ENCODE peak calls at places on chromosomes 6 and 20, in six cellular contexts. E is GM12878, U is Panc1, K is K562, V is upper lobe of left lung, O is HCT116. B is an unnamed sample.

GRCh38 chr6:154901856-154902552 is 93.1 kb upstream of the TIAM2 start:
- ATAC-seq in E (no peak), U (no peak), K (no peak), V (no peak), O (no peak), B (no peak)

GRCh38 chr6:107868867-107869611 is 44.9 kb upstream of the SCML4 start:
- ATAC-seq in E (peak), U (no peak), K (no peak), V (no peak), O (no peak), B (no peak)

GRCh38 chr6:15260099-15260821 is 14.4 kb downstream of the JARID2 start:
- ATAC-seq in E (no peak), U (no peak), K (no peak), V (no peak), O (no peak), B (no peak)

GRCh38 chr6:13384966-13385365 is 56.6 kb upstream of the TBC1D7 start:
- ATAC-seq in E (peak), U (no peak), K (no peak), V (no peak), O (no peak), B (no peak)

GRCh38 chr6:147117580-147117979 is 86.6 kb upstream of the STXBP5 start:
- ATAC-seq in E (no peak), U (peak), K (no peak), V (no peak), O (no peak), B (no peak)

GRCh38 chr6:291148-291696 is 1.1 kb upstream of the DUSP22 start:
- ATAC-seq in E (peak), U (no peak), K (peak), V (peak), O (peak), B (no peak)

GRCh38 chr6:45432944-45433343 is 55.2 kb upstream of the SUPT3H start:
- ATAC-seq in E (no peak), U (no peak), K (no peak), V (no peak), O (no peak), B (no peak)

GRCh38 chr6:34919651-34920050 is 30.6 kb downstream of the ANKS1A start:
- ATAC-seq in E (no peak), U (no peak), K (no peak), V (no peak), O (no peak), B (peak)

GRCh38 chr20:53829086-53829703 is 235.6 kb upstream of the ZNF217 start:
- ATAC-seq in E (peak), U (peak), K (peak), V (no peak), O (peak), B (peak)

GRCh38 chr20:53413188-53413631 is 180.4 kb downstream of the ZNF217 start:
- ATAC-seq in E (peak), U (peak), K (peak), V (no peak), O (peak), B (no peak)

GRCh38 chr6:168428052-168428829 is 12.7 kb upstream of the SMOC2 start:
- ATAC-seq in E (no peak), U (no peak), K (no peak), V (no peak), O (no peak), B (no peak)

GRCh38 chr6:48986803-48987202 is 476.2 kb downstream of the MMUT start:
- ATAC-seq in E (no peak), U (no peak), K (no peak), V (no peak), O (no peak), B (no peak)

GRCh38 chr6:155247618-155248017 is 16.2 kb upstream of the CLDN20 start:
- ATAC-seq in E (no peak), U (no peak), K (no peak), V (peak), O (peak), B (no peak)

GRCh38 chr6:154960299-154960796 is 34.8 kb upstream of the TIAM2 start:
- ATAC-seq in E (no peak), U (peak), K (peak), V (no peak), O (no peak), B (no peak)

GRCh38 chr6:148464319-148465010 is 121.8 kb downstream of the SASH1 start:
- ATAC-seq in E (peak), U (peak), K (peak), V (no peak), O (peak), B (peak)

GRCh38 chr6:4021862-4022715 is 56.8 kb downstream of the FAM217A start:
- ATAC-seq in E (peak), U (peak), K (peak), V (no peak), O (peak), B (no peak)

GRCh38 chr6:89359561-89359960 is 7.0 kb upstream of the UBE2J1 start:
- ATAC-seq in E (no peak), U (no peak), K (no peak), V (no peak), O (no peak), B (no peak)

GRCh38 chr6:160374836-160375560 is 26.8 kb downstream of the SLC22A3 start:
- ATAC-seq in E (no peak), U (no peak), K (no peak), V (peak), O (no peak), B (no peak)

GRCh38 chr6:127855542-127856159 is 45.2 kb downstream of the THEMIS start:
- ATAC-seq in E (peak), U (peak), K (no peak), V (no peak), O (no peak), B (no peak)

GRCh38 chr6:105992315-105992961 is 93.7 kb upstream of the PRDM1 start:
- ATAC-seq in E (peak), U (peak), K (peak), V (peak), O (peak), B (peak)

GRCh38 chr6:105993341-105993740 is 92.8 kb upstream of the PRDM1 start:
- ATAC-seq in E (no peak), U (no peak), K (no peak), V (no peak), O (no peak), B (no peak)

GRCh38 chr6:105995403-105995699 is 90.8 kb upstream of the PRDM1 start:
- ATAC-seq in E (no peak), U (no peak), K (no peak), V (no peak), O (peak), B (no peak)

GRCh38 chr6:105993769-105994521 is 92.2 kb upstream of the PRDM1 start:
- ATAC-seq in E (no peak), U (no peak), K (no peak), V (no peak), O (no peak), B (peak)

GRCh38 chr6:105994522-105995402 is 91.4 kb upstream of the PRDM1 start:
- ATAC-seq in E (peak), U (peak), K (no peak), V (no peak), O (peak), B (peak)
- TF ChIP-seq POLR2AphosphoS5 in E (no peak), U (no peak), K (no peak), V (peak), O (no peak), B (peak)

GRCh38 chr6:73710948-73711347 is 14.9 kb downstream of the CD109 start:
- ATAC-seq in E (no peak), U (no peak), K (no peak), V (no peak), O (no peak), B (no peak)
- TF ChIP-seq POLR2AphosphoS5 in E (no peak), U (no peak), K (no peak), V (no peak), O (no peak), B (no peak)

GRCh38 chr20:10219993-10220750 is 1.5 kb downstream of the SNAP25 start:
- ATAC-seq in E (no peak), U (no peak), K (no peak), V (no peak), O (no peak), B (no peak)

GRCh38 chr20:10218536-10219451 is at the start of gene SNAP25:
- ATAC-seq in E (no peak), U (peak), K (peak), V (peak), O (peak), B (no peak)

GRCh38 chr20:10216146-10216741 is 2.4 kb upstream of the SNAP25 start:
- ATAC-seq in E (no peak), U (no peak), K (no peak), V (no peak), O (no peak), B (no peak)

GRCh38 chr20:10219452-10219791 is 792 bp downstream of the SNAP25 start:
- ATAC-seq in E (peak), U (peak), K (peak), V (peak), O (peak), B (peak)

GRCh38 chr20:10217517-10218410 is 866 bp upstream of the SNAP25 start:
- ATAC-seq in E (no peak), U (peak), K (no peak), V (peak), O (no peak), B (peak)
- TF ChIP-seq POLR2AphosphoS5 in E (no peak), U (no peak), K (no peak), V (no peak), O (no peak), B (peak)

DNA sequence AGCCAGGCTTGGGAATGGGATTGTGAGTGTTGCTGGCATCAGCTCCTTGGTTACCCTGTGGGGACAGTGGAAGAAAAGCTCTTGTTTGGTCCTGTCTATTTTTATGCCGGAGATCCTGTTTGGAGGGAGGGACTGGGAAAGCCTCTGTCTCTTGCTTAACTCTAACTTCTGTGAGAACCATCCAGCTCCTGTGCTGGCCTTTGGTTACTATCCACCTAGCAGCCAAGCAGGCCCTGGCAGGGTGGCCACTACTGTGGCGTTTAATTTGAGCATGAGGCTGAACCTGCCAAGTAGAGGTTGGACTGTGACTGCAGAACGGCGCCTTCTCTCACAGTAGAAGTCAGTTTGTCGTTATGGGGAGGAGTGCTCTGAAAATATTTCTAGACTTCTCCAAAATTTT is 193.4 kb downstream of the UTRN start:
- ATAC-seq in E (no peak), U (no peak), K (no peak), V (no peak), O (no peak), B (no peak)
- TF ChIP-seq POLR2AphosphoS5 in E (no peak), U (no peak), K (no peak), V (no peak), O (no peak), B (no peak)

GRCh38 chr6:17280552-17281090 is 540 bp upstream of the RBM24 start:
- ATAC-seq in E (no peak), U (peak), K (no peak), V (peak), O (no peak), B (peak)
- TF ChIP-seq POLR2AphosphoS5 in E (no peak), U (peak), K (no peak), V (no peak), O (no peak), B (no peak)

DNA sequence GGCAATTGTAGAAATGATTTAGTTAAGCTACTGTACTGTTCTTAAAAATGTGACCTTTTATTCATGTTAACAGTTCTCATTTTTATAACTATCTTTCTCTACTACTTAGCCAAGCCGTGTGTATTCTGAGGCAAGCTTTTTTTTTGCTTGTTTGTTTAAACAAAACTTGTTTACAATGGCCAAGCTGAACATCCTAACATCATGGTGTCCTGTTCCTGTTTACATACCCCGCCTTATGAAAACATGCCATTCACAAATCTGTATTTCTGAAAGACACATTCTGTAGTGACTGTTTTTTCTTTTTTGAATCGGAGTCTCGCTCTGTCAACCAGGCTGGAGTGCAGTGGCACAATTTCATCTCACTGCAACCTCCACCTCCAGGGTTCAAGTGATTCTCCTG is 140.9 kb downstream of the NCOA3 start:
- ATAC-seq in E (no peak), U (no peak), K (no peak), V (no peak), O (no peak), B (no peak)
- TF ChIP-seq POLR2AphosphoS5 in E (no peak), U (no peak), K (no peak), V (no peak), O (no peak), B (no peak)

GRCh38 chr6:44226368-44227137 is 3.2 kb downstream of the SLC29A1 start:
- ATAC-seq in E (no peak), U (no peak), K (peak), V (no peak), O (no peak), B (no peak)
- TF ChIP-seq POLR2AphosphoS5 in E (no peak), U (no peak), K (no peak), V (no peak), O (no peak), B (no peak)

B was measured in gastroesophageal sphincter.